ENCODE peak calls at places on chromosomes 13 and 19, in four cellular contexts. O, A, J and E are unnamed samples.

GRCh38 chr13:113992276-113993005 is 18.6 kb upstream of the C13orf46 start:
- DNase-seq in O (no peak), A (peak; percentile 41), J (no peak), E (peak; percentile 19)

GRCh38 chr13:111252449-111253124 is 67.9 kb upstream of the TEX29 start:
- DNase-seq in O (no peak), A (peak; percentile 62), J (no peak), E (no peak)

GRCh38 chr19:14198384-14199376 is 7.3 kb downstream of the ADGRL1 start:
- DNase-seq in O (no peak), A (no peak), J (no peak), E (no peak)

GRCh38 chr13:110869805-110870706 is 44.8 kb downstream of the ANKRD10 start:
- DNase-seq in O (peak; percentile 46), A (peak; percentile 77), J (no peak), E (peak; percentile 85)

GRCh38 chr13:47826481-47826880 is 174.6 kb downstream of the SUCLA2 start:
- DNase-seq in O (no peak), A (no peak), J (no peak), E (no peak)

GRCh38 chr13:112974676-112975075 is 5.7 kb downstream of the MCF2L start:
- DNase-seq in O (no peak), A (no peak), J (no peak), E (no peak)

GRCh38 chr13:90717451-90717936 is 630.0 kb upstream of the MIR17HG start:
- DNase-seq in O (peak; percentile 86), A (no peak), J (no peak), E (no peak)

GRCh38 chr19:18975864-18976263 is 34.8 kb upstream of the HOMER3 start:
- DNase-seq in O (no peak), A (no peak), J (no peak), E (no peak)

GRCh38 chr19:29439021-29439420 is 86.8 kb upstream of the VSTM2B start:
- DNase-seq in O (no peak), A (no peak), J (no peak), E (no peak)